ENCODE peak calls at places on chromosomes 12 and 14, in six cellular contexts. S, V, Q, O, X and G are unnamed samples.

GRCh38 chr14:56119221-56119967 is 1.2 kb downstream of the PELI2 start:
- DNase-seq in S (no peak), V (no peak), Q (peak; percentile 52), O (peak; percentile 10), X (no peak), G (peak; percentile 54)

GRCh38 chr12:69623970-69624369 is 13.3 kb upstream of the LRRC10 start:
- DNase-seq in S (no peak), V (no peak), Q (peak; percentile 13), O (no peak), X (no peak), G (no peak)

GRCh38 chr12:7431993-7432685 is 11.8 kb downstream of the CD163L1 start:
- DNase-seq in S (no peak), V (no peak), Q (peak; percentile 1), O (no peak), X (no peak), G (no peak)

GRCh38 chr12:93539821-93540220 is 32.7 kb upstream of the SOCS2 start:
- DNase-seq in S (no peak), V (no peak), Q (no peak), O (no peak), X (no peak), G (no peak)

GRCh38 chr12:24750263-24750662 is 198.6 kb downstream of the BCAT1 start:
- DNase-seq in S (no peak), V (no peak), Q (no peak), O (no peak), X (no peak), G (no peak)

GRCh38 chr12:102959391-102959790 is 1.9 kb downstream of the ASCL1 start:
- DNase-seq in S (no peak), V (no peak), Q (no peak), O (no peak), X (no peak), G (no peak)

GRCh38 chr12:89208661-89209096 is 143.6 kb downstream of the DUSP6 start:
- DNase-seq in S (no peak), V (no peak), Q (peak; percentile 29), O (no peak), X (no peak), G (no peak)

GRCh38 chr12:95959107-95959506 is 16.0 kb downstream of the AMDHD1 start:
- DNase-seq in S (no peak), V (peak; percentile 17), Q (peak; percentile 14), O (no peak), X (no peak), G (no peak)

GRCh38 chr12:60106207-60106606 is 510.4 kb downstream of the SLC16A7 start:
- DNase-seq in S (peak; percentile 17), V (no peak), Q (peak; percentile 47), O (no peak), X (no peak), G (no peak)
- TF ChIP-seq CTCF in S (no peak), V (peak; percentile 31), Q (peak; percentile 48), O (no peak), X (peak; percentile 42), G (no peak)

DNA sequence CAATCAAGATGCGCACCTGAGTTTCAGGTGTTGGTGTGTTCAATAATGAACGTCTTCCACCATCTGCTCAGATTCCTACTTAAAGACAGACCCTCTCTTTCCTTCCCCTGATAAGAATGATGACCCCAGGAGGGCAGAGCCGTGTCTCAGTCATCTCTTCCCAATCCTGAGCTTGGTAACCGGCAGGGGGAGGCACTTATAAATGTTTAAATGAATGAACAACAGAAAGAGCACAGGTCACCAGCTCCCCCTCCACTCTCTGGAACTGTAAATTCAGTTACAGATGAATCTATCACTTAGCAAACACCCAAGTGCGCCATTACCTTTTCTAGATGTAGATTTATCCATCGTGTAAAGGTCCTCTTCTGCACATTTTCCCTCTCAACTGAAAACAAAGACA is 72.4 kb upstream of the DICER1 start:
- DNase-seq in S (no peak), V (no peak), Q (no peak), O (no peak), X (no peak), G (no peak)
- TF ChIP-seq CTCF in S (no peak), V (no peak), Q (no peak), O (no peak), X (no peak), G (no peak)

DNA sequence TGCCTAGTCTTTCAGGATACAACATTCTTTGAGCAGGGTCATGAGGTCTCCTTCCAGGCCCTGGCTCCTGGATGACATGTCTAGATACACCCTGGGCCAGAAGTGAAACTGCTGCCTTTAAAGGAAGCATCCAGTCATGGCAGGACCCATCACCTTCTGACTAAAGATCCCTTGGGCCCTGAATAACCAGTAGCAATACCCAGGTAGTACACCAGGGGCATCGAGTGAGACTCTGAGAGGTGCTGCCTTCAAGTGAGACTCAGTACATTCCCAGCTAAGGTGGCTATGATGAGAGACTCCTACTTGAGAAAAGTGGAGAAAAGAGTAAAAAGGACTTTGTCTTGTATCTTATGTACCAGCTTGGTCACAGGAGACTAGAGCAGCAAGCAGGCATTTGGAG is 23.5 kb downstream of the OR6C68 start:
- DNase-seq in S (no peak), V (no peak), Q (no peak), O (no peak), X (no peak), G (no peak)
- TF ChIP-seq CTCF in S (no peak), V (peak; percentile 21), Q (no peak), O (no peak), X (no peak), G (no peak)

GRCh38 chr12:32399045-32399372 is 349 bp upstream of the FGD4 start:
- DNase-seq in S (no peak), V (no peak), Q (no peak), O (no peak), X (no peak), G (no peak)

GRCh38 chr12:32400114-32400672 is 835 bp downstream of the FGD4 start:
- DNase-seq in S (no peak), V (peak; percentile 15), Q (no peak), O (no peak), X (no peak), G (peak; percentile 38)

GRCh38 chr12:32400866-32401265 is 1.5 kb downstream of the FGD4 start:
- DNase-seq in S (no peak), V (no peak), Q (no peak), O (no peak), X (no peak), G (no peak)

GRCh38 chr12:32399373-32400113 is at the start of gene FGD4:
- DNase-seq in S (no peak), V (peak; percentile 90), Q (peak; percentile 56), O (peak; percentile 7), X (peak; percentile 76), G (peak; percentile 87)

DNA sequence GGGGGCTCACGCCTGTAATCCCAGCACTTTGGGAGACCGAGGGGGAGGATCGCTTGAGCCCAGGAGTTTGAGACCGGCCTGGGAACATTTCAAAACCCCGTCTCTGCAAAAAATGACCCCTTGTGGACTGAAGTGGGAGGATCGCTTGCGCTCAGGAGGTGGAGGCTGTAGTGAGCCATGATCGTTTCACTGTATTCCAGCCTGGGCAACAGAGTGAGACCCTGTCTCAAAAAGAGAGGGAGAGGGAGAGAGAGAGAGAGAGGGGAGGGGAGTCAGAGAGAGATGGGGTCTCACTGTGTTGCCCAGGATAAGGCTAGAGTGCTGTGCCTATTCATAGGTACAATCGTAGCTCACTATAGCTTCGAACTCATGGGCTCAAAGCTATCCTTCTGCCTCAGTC is 2.8 kb downstream of the FGD4 start:
- DNase-seq in S (no peak), V (no peak), Q (no peak), O (no peak), X (no peak), G (no peak)
- TF ChIP-seq CTCF in S (no peak), V (no peak), Q (no peak), O (no peak), X (peak; percentile 31), G (no peak)

DNA sequence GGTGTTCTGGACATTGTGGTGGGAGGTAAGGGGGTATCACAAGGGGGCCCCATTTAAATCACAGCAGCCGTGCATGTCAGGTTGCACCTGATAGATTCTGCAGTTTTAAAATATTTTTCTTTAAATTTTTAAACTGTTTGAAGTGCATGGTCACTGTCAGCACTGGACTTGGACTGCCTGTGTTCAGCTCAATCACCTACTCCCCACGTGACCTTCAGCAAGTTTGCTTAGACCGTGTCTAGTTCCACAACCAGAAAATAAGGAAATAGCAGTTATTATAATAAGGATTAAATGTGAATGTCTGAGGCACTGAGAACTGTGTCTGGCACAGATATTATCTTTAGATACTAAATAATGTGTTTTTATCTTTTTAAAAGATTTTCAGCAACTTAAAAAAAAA is 64.7 kb downstream of the ESR2 start:
- DNase-seq in S (no peak), V (no peak), Q (no peak), O (no peak), X (no peak), G (no peak)
- TF ChIP-seq CTCF in S (no peak), V (no peak), Q (no peak), O (no peak), X (no peak), G (no peak)

GRCh38 chr12:55694188-55694515 is 13.6 kb downstream of the ITGA7 start:
- DNase-seq in S (no peak), V (no peak), Q (no peak), O (no peak), X (no peak), G (no peak)

GRCh38 chr12:55694651-55695050 is 13.1 kb downstream of the ITGA7 start:
- DNase-seq in S (no peak), V (no peak), Q (no peak), O (no peak), X (no peak), G (no peak)

GRCh38 chr12:55696141-55696540 is 11.6 kb downstream of the ITGA7 start:
- DNase-seq in S (no peak), V (no peak), Q (no peak), O (no peak), X (no peak), G (no peak)

GRCh38 chr12:55692631-55693322 is 14.9 kb downstream of the ITGA7 start:
- DNase-seq in S (no peak), V (no peak), Q (no peak), O (no peak), X (no peak), G (no peak)

DNA sequence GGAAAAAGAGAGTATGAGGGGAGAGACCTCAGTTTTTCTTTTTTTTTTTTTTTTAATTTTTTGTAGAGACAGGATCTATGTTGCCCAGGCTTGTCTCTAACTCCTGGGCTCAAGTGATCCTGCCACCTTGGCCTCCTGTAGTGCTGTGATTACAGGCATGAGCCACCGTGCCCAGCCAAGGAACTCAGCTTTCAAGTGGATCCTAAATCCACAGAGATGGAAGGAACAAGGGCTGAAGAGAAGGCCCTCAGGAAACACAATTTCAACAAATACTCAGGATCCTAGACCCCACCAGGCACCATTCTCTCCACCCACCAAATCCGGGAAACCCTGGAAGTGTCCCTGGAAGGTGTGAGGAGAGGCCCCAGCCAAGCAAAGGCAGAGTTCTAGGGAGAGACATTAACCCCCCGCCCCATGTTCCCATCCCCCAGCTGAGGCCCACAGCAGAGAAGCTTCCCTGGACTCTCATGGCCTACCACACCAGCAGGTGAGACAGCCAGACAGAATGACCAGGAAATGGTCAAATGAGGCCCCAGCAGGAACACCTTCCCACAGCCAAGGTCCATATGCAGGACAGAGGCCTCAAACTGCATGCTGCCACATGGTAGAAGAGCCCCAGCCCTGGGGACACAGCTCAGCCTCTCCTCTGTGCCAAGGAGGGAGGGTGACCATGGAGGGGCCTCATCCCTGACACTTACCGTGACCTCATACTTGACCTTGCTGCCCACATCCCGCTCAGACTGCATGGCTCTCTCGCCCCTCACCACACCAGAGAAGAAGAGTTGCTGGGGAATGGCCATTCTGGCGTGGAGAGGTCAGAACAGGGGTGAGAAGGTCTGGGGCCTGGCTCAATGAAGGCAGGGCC is 14.1 kb downstream of the ITGA7 start:
- DNase-seq in S (no peak), V (no peak), Q (no peak), O (no peak), X (no peak), G (no peak)
- TF ChIP-seq CTCF in S (no peak), V (no peak), Q (no peak), O (no peak), X (no peak), G (no peak)